ENCODE peak calls at places on chromosomes 6 and 20, in six cellular contexts. One of them, this sample, is unnamed.

GRCh38 chr20:45347936-45348809 is at the start of gene SDC4:
- DNase-seq in right lobe of liver: peak
- DNase-seq in ovary: peak
- DNase-seq in heart left ventricle: peak
- DNase-seq in HCT116: no peak
- DNase-seq in esophagus muscularis mucosa: no peak
- DNase-seq in this sample: peak

GRCh38 chr6:161225677-161226004 is 48.2 kb downstream of the AGPAT4 start:
- DNase-seq in ovary: no peak
- DNase-seq in HCT116: no peak
- DNase-seq in heart left ventricle: no peak
- DNase-seq in esophagus muscularis mucosa: no peak
- DNase-seq in right lobe of liver: no peak
- DNase-seq in this sample: no peak

GRCh38 chr20:36132802-36133211 is 21.7 kb upstream of the EPB41L1 start:
- DNase-seq in right lobe of liver: no peak
- DNase-seq in ovary: no peak
- DNase-seq in heart left ventricle: no peak
- DNase-seq in esophagus muscularis mucosa: no peak
- DNase-seq in HCT116: no peak
- DNase-seq in this sample: no peak

GRCh38 chr6:134007077-134007476 is 45.3 kb downstream of the SLC2A12 start:
- DNase-seq in ovary: no peak
- DNase-seq in heart left ventricle: no peak
- DNase-seq in HCT116: no peak
- DNase-seq in right lobe of liver: peak
- DNase-seq in esophagus muscularis mucosa: no peak
- DNase-seq in this sample: no peak

GRCh38 chr6:52123234-52123633 is 35.8 kb upstream of the PKHD1 start:
- DNase-seq in heart left ventricle: no peak
- DNase-seq in right lobe of liver: no peak
- DNase-seq in ovary: no peak
- DNase-seq in HCT116: no peak
- DNase-seq in esophagus muscularis mucosa: no peak
- DNase-seq in this sample: no peak

GRCh38 chr20:11569163-11569562 is 348.5 kb upstream of the BTBD3 start:
- DNase-seq in right lobe of liver: no peak
- DNase-seq in esophagus muscularis mucosa: no peak
- DNase-seq in HCT116: no peak
- DNase-seq in heart left ventricle: no peak
- DNase-seq in ovary: no peak
- DNase-seq in this sample: no peak

GRCh38 chr20:709421-709820 is 33.8 kb upstream of the SCRT2 start:
- DNase-seq in right lobe of liver: no peak
- DNase-seq in ovary: no peak
- DNase-seq in heart left ventricle: no peak
- DNase-seq in HCT116: no peak
- DNase-seq in esophagus muscularis mucosa: no peak
- DNase-seq in this sample: no peak

GRCh38 chr6:54135665-54136370 is 24.6 kb downstream of the MLIP start:
- DNase-seq in right lobe of liver: no peak
- DNase-seq in ovary: no peak
- DNase-seq in esophagus muscularis mucosa: no peak
- DNase-seq in HCT116: no peak
- DNase-seq in heart left ventricle: no peak
- DNase-seq in this sample: no peak

GRCh38 chr6:106765496-106765895 is 136.1 kb downstream of the QRSL1 start:
- DNase-seq in heart left ventricle: no peak
- DNase-seq in HCT116: no peak
- DNase-seq in esophagus muscularis mucosa: no peak
- DNase-seq in right lobe of liver: no peak
- DNase-seq in ovary: no peak
- DNase-seq in this sample: no peak
- TF ChIP-seq POLR2A in heart left ventricle: no peak
- TF ChIP-seq POLR2A in HCT116: no peak
- TF ChIP-seq POLR2A in esophagus muscularis mucosa: no peak
- TF ChIP-seq POLR2A in right lobe of liver: no peak
- TF ChIP-seq POLR2A in ovary: no peak
- TF ChIP-seq POLR2A in this sample: no peak

DNA sequence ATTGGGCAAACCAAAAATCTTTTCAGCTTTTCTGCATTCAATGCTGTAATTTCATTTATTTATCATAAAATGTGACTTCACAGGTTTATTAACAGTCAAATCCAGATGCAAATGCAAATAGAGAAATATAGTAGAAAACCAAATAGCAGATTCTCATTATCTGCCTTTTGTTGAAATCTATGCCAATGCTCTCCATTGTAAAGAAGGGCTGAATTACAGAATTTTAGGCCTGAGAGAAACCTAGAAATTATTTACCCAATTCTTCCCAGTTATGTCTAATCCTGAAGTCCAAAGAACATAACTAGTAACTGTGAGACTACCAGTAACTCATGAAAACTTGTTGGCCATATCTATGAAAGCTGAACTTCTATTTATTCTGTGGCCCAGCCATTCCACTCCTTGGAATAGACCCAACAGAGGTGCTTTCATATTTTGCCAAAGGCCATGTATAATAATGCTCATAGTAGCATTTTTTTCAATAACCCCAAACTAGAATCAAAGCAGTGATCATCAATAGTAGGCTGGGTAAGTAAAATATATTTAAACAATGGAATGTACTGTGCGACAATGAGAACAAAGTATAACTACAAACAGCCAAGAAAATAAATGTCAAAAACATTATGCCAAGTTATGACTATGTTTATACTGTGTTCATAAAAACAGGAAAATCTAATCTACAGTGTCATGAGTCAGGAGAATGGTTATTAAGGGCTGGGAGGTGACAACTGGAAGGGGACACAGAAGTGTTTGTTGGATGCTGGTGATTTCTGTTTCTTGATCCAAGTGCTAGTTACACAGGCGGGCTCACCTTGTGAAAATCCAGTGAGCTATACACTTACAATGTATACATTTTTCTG is 183.8 kb downstream of the HS3ST5 start:
- DNase-seq in HCT116: no peak
- DNase-seq in ovary: no peak
- DNase-seq in right lobe of liver: no peak
- DNase-seq in heart left ventricle: no peak
- DNase-seq in esophagus muscularis mucosa: no peak
- DNase-seq in this sample: no peak
- TF ChIP-seq POLR2A in HCT116: no peak
- TF ChIP-seq POLR2A in ovary: no peak
- TF ChIP-seq POLR2A in right lobe of liver: no peak
- TF ChIP-seq POLR2A in heart left ventricle: no peak
- TF ChIP-seq POLR2A in esophagus muscularis mucosa: no peak
- TF ChIP-seq POLR2A in this sample: no peak

DNA sequence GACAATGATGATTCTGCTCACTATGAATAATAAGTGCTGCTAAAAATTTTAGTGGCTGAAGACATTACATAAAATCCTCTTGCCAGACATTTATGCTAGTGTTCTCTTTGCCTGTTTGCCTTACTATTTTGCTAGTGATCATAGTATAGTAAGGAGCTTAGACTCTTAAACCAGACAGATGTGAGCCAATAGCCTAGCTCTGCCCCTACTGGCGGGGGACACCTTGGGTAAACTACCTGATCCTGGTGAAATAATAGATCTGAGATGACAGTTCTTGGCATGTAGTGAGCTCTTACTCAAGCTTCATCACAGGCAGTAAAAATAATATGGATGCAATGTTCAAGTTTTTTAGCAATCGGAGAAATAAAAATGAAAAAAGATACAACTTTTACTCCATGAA is 18.8 kb downstream of the ENPP3 start:
- DNase-seq in esophagus muscularis mucosa: no peak
- DNase-seq in right lobe of liver: no peak
- DNase-seq in HCT116: no peak
- DNase-seq in ovary: no peak
- DNase-seq in heart left ventricle: no peak
- DNase-seq in this sample: no peak
- TF ChIP-seq POLR2A in esophagus muscularis mucosa: no peak
- TF ChIP-seq POLR2A in right lobe of liver: no peak
- TF ChIP-seq POLR2A in HCT116: no peak
- TF ChIP-seq POLR2A in ovary: no peak
- TF ChIP-seq POLR2A in heart left ventricle: no peak
- TF ChIP-seq POLR2A in this sample: no peak

GRCh38 chr20:20233041-20233514 is 134.8 kb upstream of the INSM1 start:
- DNase-seq in HCT116: no peak
- DNase-seq in esophagus muscularis mucosa: no peak
- DNase-seq in heart left ventricle: no peak
- DNase-seq in ovary: no peak
- DNase-seq in right lobe of liver: no peak
- DNase-seq in this sample: no peak
- TF ChIP-seq POLR2A in HCT116: no peak
- TF ChIP-seq POLR2A in esophagus muscularis mucosa: no peak
- TF ChIP-seq POLR2A in heart left ventricle: no peak
- TF ChIP-seq POLR2A in ovary: no peak
- TF ChIP-seq POLR2A in right lobe of liver: no peak
- TF ChIP-seq POLR2A in this sample: no peak